ENCODE peak calls at places on chromosomes 7 and 10, in four cellular contexts. G, R, J and N are unnamed samples.

GRCh38 chr10:70711911-70712310 is 39.6 kb downstream of the ADAMTS14 start:
- DNase-seq in J (no peak), R (no peak), G (no peak), N (no peak)

GRCh38 chr10:61024801-61025201 is 80.8 kb upstream of the RHOBTB1 start:
- DNase-seq in G (peak), J (peak), R (peak), N (peak)

GRCh38 chr7:81956520-81956919 is 186.7 kb upstream of the HGF start:
- DNase-seq in J (no peak), R (peak), G (peak), N (no peak)

GRCh38 chr7:119983468-119983867 is 289.5 kb upstream of the KCND2 start:
- DNase-seq in J (no peak), R (no peak), G (no peak), N (no peak)

GRCh38 chr7:77657427-77658331 is 38.6 kb upstream of the RSBN1L start:
- DNase-seq in G (peak), J (peak), R (peak), N (no peak)

GRCh38 chr7:5636914-5637313 is 144.5 kb downstream of the RNF216 start:
- DNase-seq in J (peak), R (no peak), G (peak), N (no peak)

GRCh38 chr10:57096044-57096443 is 735.0 kb upstream of the ZWINT start:
- DNase-seq in G (no peak), R (no peak), J (no peak), N (no peak)

GRCh38 chr10:131901181-131901829 is 497 bp downstream of the PPP2R2D start:
- DNase-seq in J (no peak), R (no peak), G (peak), N (peak)

GRCh38 chr7:85587777-85588176 is 400.9 kb upstream of the SEMA3D start:
- DNase-seq in G (no peak), J (no peak), R (no peak), N (no peak)

GRCh38 chr7:69656890-69657289 is 58.6 kb downstream of the AUTS2 start:
- DNase-seq in J (no peak), G (peak), R (no peak), N (no peak)

GRCh38 chr7:74506329-74506724 is 52.6 kb downstream of the GTF2IRD1 start:
- DNase-seq in J (no peak), R (no peak), G (no peak), N (no peak)

GRCh38 chr10:5014936-5015335 is 11.3 kb upstream of the AKR1C2 start:
- DNase-seq in G (no peak), J (peak), R (peak), N (no peak)

GRCh38 chr7:96169439-96169838 is 152.5 kb downstream of the SLC25A13 start:
- DNase-seq in J (no peak), G (no peak), R (no peak), N (no peak)

GRCh38 chr7:97317575-97317974 is 200.1 kb downstream of the SDHAF3 start:
- DNase-seq in R (no peak), G (no peak), J (no peak), N (no peak)

GRCh38 chr7:1236132-1236655 is 3.5 kb downstream of the UNCX start:
- DNase-seq in G (no peak), J (no peak), R (peak), N (no peak)

GRCh38 chr10:116402858-116403257 is 24.8 kb upstream of the PNLIPRP3 start:
- DNase-seq in R (no peak), G (no peak), J (no peak), N (no peak)

GRCh38 chr10:119377905-119378736 is 164.4 kb downstream of the RGS10 start:
- DNase-seq in J (no peak), R (no peak), G (peak), N (no peak)

GRCh38 chr7:124840435-124840834 is 74.8 kb upstream of the GPR37 start:
- DNase-seq in G (peak), J (no peak), R (peak), N (no peak)

GRCh38 chr10:94626476-94626875 is 57.1 kb upstream of the CYP2C18 start:
- DNase-seq in J (no peak), R (no peak), G (no peak), N (no peak)

GRCh38 chr7:25456467-25457171 is 228.3 kb upstream of the NPVF start:
- DNase-seq in R (no peak), G (peak), J (no peak), N (peak)

GRCh38 chr7:136245327-136246004 is 268.3 kb upstream of the MTPN start:
- DNase-seq in J (peak), R (no peak), G (no peak), N (no peak)

GRCh38 chr10:121708921-121709625 is 110.8 kb upstream of the FGFR2 start:
- DNase-seq in J (no peak), G (no peak), R (no peak), N (peak)

GRCh38 chr7:83301416-83301815 is 138.7 kb upstream of the PCLO start:
- DNase-seq in G (no peak), J (no peak), R (no peak), N (no peak)

GRCh38 chr7:27952393-27953290 is 212.7 kb downstream of the TAX1BP1 start:
- DNase-seq in J (no peak), G (no peak), R (no peak), N (no peak)

GRCh38 chr7:75573477-75574019 is 81.4 kb downstream of the SPDYE5 start:
- DNase-seq in J (no peak), G (no peak), R (no peak), N (no peak)

GRCh38 chr10:34148258-34148657 is 666.8 kb downstream of the PARD3 start:
- DNase-seq in G (no peak), J (no peak), R (no peak), N (no peak)

GRCh38 chr10:124879136-124879535 is 62.8 kb upstream of the ZRANB1 start:
- DNase-seq in J (no peak), G (no peak), R (no peak), N (no peak)

DNA sequence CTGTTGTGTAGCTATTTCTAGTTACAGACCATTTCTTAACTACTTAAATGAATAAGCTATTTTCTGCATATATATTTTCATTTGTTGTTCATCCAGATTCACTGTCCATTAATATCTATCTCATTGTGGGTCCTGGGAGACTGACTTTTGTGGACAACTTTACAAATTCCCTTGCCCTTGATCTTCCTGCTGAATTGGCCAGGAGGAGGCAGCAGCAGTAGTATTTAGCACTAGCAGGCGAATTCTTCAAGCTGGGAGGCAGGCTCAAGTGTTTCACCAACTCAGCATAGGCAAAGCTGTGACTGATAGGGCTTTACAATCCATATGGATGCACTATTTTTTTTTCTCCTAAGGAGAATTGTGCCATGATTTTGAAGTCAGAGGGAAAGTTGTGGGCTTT is 461.0 kb upstream of the NRG3 start:
- DNase-seq in J (no peak), R (no peak), G (no peak), N (peak)
- TF ChIP-seq CTCF in J (no peak), R (no peak), G (no peak), N (peak)

GRCh38 chr10:110008518-110009339 is 945 bp downstream of the ADD3 start:
- DNase-seq in R (peak), J (peak), G (peak), N (no peak)
- TF ChIP-seq FOXJ3 in R (no peak), J (no peak), G (no peak), N (no peak)

GRCh38 chr7:157220916-157221569 is 82.3 kb downstream of the UBE3C start:
- DNase-seq in J (no peak), G (no peak), R (no peak), N (no peak)

GRCh38 chr7:157228864-157229422 is 90.2 kb downstream of the UBE3C start:
- DNase-seq in J (peak), G (peak), R (peak), N (peak)

GRCh38 chr7:157219154-157219553 is 80.4 kb downstream of the UBE3C start:
- DNase-seq in R (no peak), J (no peak), G (no peak), N (no peak)

DNA sequence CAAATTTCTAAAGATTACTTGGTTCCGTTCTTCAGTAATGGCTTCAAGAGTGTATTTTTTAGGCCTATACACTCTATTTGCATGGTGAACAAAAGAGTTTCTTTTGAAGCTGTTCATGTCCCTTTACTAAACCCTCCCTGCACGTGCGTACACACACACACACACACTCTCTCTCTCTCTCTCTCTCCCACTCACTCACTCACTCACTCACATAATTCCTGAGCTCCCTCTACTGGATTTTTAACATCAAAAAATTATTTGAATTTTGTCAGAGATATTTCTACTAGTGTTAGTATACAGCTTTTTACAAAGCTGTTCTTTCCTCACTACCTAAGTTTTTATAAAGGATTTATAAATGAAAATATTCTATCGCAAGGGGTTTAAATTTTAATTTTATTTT is 85.9 kb downstream of the UBE3C start:
- DNase-seq in J (no peak), R (peak), G (peak), N (no peak)
- TF ChIP-seq CTCF in J (peak), R (peak), G (peak), N (no peak)

GRCh38 chr7:84362828-84363227 is 168.2 kb upstream of the SEMA3A start:
- DNase-seq in G (no peak), R (no peak), J (no peak), N (no peak)

GRCh38 chr7:84362360-84362759 is 167.8 kb upstream of the SEMA3A start:
- DNase-seq in G (no peak), J (no peak), R (no peak), N (no peak)

GRCh38 chr7:84364708-84365107 is 170.1 kb upstream of the SEMA3A start:
- DNase-seq in G (no peak), R (no peak), J (no peak), N (no peak)

GRCh38 chr7:84368122-84368521 is 173.5 kb upstream of the SEMA3A start:
- DNase-seq in G (no peak), J (no peak), R (no peak), N (no peak)

DNA sequence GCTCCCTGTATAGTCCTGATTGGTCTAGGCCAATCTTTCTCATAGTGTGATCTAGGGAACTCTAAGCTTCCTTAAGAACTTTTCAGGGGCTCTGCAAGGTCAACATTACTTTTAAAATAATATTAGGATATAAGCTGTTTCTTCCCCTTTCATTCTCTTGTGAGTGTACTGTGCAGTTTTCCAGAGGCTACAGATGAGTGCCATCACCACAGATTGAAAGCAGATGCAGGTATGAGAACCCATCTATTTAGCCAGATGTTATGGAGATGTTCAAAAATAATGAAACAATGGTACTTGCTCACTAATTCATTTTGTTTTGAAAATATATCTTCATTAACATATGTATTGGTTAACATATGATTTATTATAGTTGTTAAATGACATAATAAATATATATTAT is 169.2 kb upstream of the SEMA3A start:
- DNase-seq in G (peak), R (no peak), J (no peak), N (no peak)
- TF ChIP-seq FOXJ3 in G (no peak), R (no peak), J (no peak), N (no peak)

GRCh38 chr10:18414061-18414460 is 237.3 kb downstream of the NSUN6 start:
- DNase-seq in G (no peak), J (no peak), R (no peak), N (no peak)
- TF ChIP-seq CTCF in G (no peak), J (no peak), R (no peak), N (no peak)

DNA sequence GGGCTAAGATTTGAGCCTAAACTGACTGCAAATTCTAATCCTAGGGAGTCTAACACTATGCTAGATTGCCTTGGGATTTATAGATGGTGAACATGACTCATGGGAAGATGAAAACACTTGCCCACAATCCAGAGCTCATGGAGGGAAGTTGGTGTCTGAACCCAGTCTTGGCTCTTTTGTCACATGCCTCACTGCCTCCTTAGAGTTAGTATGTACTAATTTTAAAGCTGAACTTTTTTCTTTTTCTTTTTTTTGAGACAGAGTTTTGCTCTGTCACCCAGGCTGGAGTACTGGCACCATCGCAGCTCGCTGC is 14.4 kb downstream of the MRPL32 start:
- DNase-seq in R (no peak), G (no peak), J (no peak), N (no peak)
- TF ChIP-seq FOXJ3 in R (no peak), G (no peak), J (no peak), N (no peak)

DNA sequence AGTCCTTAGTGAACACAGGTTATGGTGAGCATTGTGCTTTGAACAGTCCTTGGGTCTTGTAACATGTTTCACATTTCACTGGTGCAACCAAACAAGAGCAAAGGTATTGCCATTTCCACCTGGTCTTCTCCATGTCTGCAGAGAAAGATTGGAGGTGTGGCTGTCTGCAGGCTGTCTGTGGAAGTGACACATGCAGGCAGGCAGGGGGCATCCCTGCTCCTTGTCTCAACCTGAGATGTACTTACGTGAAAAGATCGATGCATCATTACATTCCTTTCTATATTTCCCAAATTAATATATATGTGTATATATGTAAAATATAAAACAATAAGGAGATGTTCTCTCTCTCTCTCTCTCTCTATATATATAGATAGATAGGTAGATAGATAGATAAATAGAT is 54.3 kb downstream of the LRRC18 start:
- DNase-seq in J (peak), R (peak), G (peak), N (peak)
- TF ChIP-seq CTCF in J (peak), R (peak), G (no peak), N (peak)

GRCh38 chr7:16167531-16167930 is 253.8 kb downstream of the CRPPA start:
- DNase-seq in R (no peak), G (no peak), J (no peak), N (no peak)

GRCh38 chr7:16170671-16171070 is 250.7 kb downstream of the CRPPA start:
- DNase-seq in R (no peak), J (no peak), G (no peak), N (no peak)

GRCh38 chr7:16169537-16169936 is 251.8 kb downstream of the CRPPA start:
- DNase-seq in R (no peak), G (no peak), J (no peak), N (no peak)

GRCh38 chr7:16174253-16174652 is 247.1 kb downstream of the CRPPA start:
- DNase-seq in G (no peak), R (no peak), J (no peak), N (no peak)

GRCh38 chr7:16171928-16172327 is 249.4 kb downstream of the CRPPA start:
- DNase-seq in J (no peak), G (no peak), R (no peak), N (no peak)
- TF ChIP-seq FOXJ3 in J (no peak), G (no peak), R (no peak), N (no peak)

DNA sequence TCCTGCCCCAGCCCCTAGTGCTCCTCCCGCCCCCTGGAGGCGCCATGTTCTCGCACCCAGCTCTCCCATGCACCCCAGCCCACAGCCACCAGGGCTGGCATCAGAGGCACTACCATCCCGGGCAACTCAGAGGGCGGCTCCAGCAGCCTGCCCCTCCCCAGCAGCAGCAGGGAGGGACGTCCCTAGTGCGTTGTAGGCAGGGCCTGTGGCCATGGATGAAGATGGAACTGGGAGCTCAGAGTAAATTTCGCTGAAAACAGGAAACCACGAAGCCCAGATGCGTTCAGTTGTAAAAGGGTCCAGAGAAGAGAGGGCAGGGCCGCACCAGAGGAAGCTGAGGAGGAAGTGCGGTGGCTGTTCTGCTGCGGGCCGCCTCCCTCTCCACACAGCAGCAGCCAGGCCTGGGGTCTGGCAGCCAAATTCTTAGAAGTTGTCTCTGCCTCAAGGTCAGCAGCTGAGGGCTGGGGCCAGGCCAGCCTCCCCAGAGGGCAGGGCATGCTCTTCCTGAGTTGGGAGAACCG is 24.6 kb downstream of the VSIR start:
- DNase-seq in R (no peak), G (peak), J (peak), N (no peak)
- TF ChIP-seq CTCF in R (no peak), G (no peak), J (no peak), N (no peak)

GRCh38 chr10:11610151-11610854 is 1.1 kb downstream of the USP6NL start:
- DNase-seq in G (no peak), J (no peak), R (no peak), N (no peak)

GRCh38 chr10:11612004-11613001 is 853 bp upstream of the USP6NL start:
- DNase-seq in G (no peak), R (no peak), J (peak), N (no peak)

GRCh38 chr10:11609492-11610093 is 1.9 kb downstream of the USP6NL start:
- DNase-seq in J (no peak), G (no peak), R (no peak), N (no peak)

GRCh38 chr10:11611248-11612003 is at the start of gene USP6NL:
- DNase-seq in J (peak), G (peak), R (peak), N (peak)

GRCh38 chr10:11610855-11611247 is 599 bp downstream of the USP6NL start:
- DNase-seq in G (no peak), R (no peak), J (peak), N (peak)
- TF ChIP-seq FOXJ3 in G (no peak), R (no peak), J (no peak), N (no peak)